ENCODE peak calls at places on chromosome 20, in ten cellular contexts. One of them, this sample, is unnamed.

GRCh38 chr20:60477958-60478357 is 519.7 kb downstream of the CDH26 start:
- DNase-seq in PC-3: no peak
- DNase-seq in mesendoderm: no peak
- DNase-seq in neural progenitor cell: no peak
- DNase-seq in mammary epithelial cell: no peak
- DNase-seq in HCT116: no peak
- DNase-seq in fibroblast of lung: no peak
- DNase-seq in H9: no peak
- DNase-seq in GM23248: no peak
- DNase-seq in astrocyte: no peak
- DNase-seq in this sample: no peak

GRCh38 chr20:31674895-31675827 is 37.4 kb downstream of the COX4I2 start:
- DNase-seq in PC-3: peak; percentile 86
- DNase-seq in mesendoderm: peak; percentile 39
- DNase-seq in neural progenitor cell: no peak
- DNase-seq in mammary epithelial cell: peak; percentile 78
- DNase-seq in HCT116: no peak
- DNase-seq in fibroblast of lung: peak; percentile 75
- DNase-seq in H9: no peak
- DNase-seq in GM23248: peak; percentile 75
- DNase-seq in astrocyte: peak; percentile 85
- DNase-seq in this sample: peak; percentile 95

GRCh38 chr20:46174469-46175126 is 56.5 kb downstream of the CD40 start:
- DNase-seq in PC-3: peak; percentile 54
- DNase-seq in mesendoderm: peak; percentile 88
- DNase-seq in neural progenitor cell: peak; percentile 94
- DNase-seq in mammary epithelial cell: peak; percentile 30
- DNase-seq in HCT116: peak; percentile 13
- DNase-seq in fibroblast of lung: peak; percentile 48
- DNase-seq in H9: peak; percentile 89
- DNase-seq in GM23248: peak; percentile 68
- DNase-seq in astrocyte: peak; percentile 3
- DNase-seq in this sample: no peak

GRCh38 chr20:41047279-41047974 is 18.8 kb downstream of the TOP1 start:
- DNase-seq in PC-3: no peak
- DNase-seq in mesendoderm: peak; percentile 69
- DNase-seq in neural progenitor cell: peak; percentile 20
- DNase-seq in mammary epithelial cell: no peak
- DNase-seq in HCT116: no peak
- DNase-seq in fibroblast of lung: no peak
- DNase-seq in H9: no peak
- DNase-seq in GM23248: peak; percentile 16
- DNase-seq in astrocyte: no peak
- DNase-seq in this sample: no peak

GRCh38 chr20:37267684-37268313 is 6.2 kb upstream of the GHRH start:
- DNase-seq in PC-3: no peak
- DNase-seq in mesendoderm: no peak
- DNase-seq in neural progenitor cell: peak; percentile 72
- DNase-seq in mammary epithelial cell: no peak
- DNase-seq in HCT116: no peak
- DNase-seq in fibroblast of lung: no peak
- DNase-seq in H9: peak; percentile 66
- DNase-seq in GM23248: no peak
- DNase-seq in astrocyte: no peak
- DNase-seq in this sample: no peak

GRCh38 chr20:6178537-6178936 is 55.7 kb upstream of the FERMT1 start:
- DNase-seq in PC-3: peak; percentile 72
- DNase-seq in mesendoderm: peak; percentile 54
- DNase-seq in neural progenitor cell: peak; percentile 44
- DNase-seq in mammary epithelial cell: peak; percentile 32
- DNase-seq in HCT116: peak; percentile 22
- DNase-seq in fibroblast of lung: peak; percentile 66
- DNase-seq in H9: no peak
- DNase-seq in GM23248: peak; percentile 47
- DNase-seq in astrocyte: peak; percentile 18
- DNase-seq in this sample: no peak

GRCh38 chr20:4546786-4547185 is 174.9 kb upstream of the PRND start:
- DNase-seq in PC-3: peak; percentile 97
- DNase-seq in mesendoderm: no peak
- DNase-seq in neural progenitor cell: no peak
- DNase-seq in mammary epithelial cell: peak; percentile 79
- DNase-seq in HCT116: peak; percentile 65
- DNase-seq in fibroblast of lung: peak; percentile 80
- DNase-seq in H9: no peak
- DNase-seq in GM23248: peak; percentile 87
- DNase-seq in astrocyte: peak; percentile 91
- DNase-seq in this sample: no peak

GRCh38 chr20:25493748-25494505 is 86.5 kb downstream of the GINS1 start:
- DNase-seq in PC-3: no peak
- DNase-seq in mesendoderm: no peak
- DNase-seq in neural progenitor cell: no peak
- DNase-seq in mammary epithelial cell: no peak
- DNase-seq in HCT116: no peak
- DNase-seq in fibroblast of lung: no peak
- DNase-seq in H9: no peak
- DNase-seq in GM23248: no peak
- DNase-seq in astrocyte: no peak
- DNase-seq in this sample: no peak

GRCh38 chr20:14336667-14337066 is 745 bp downstream of the FLRT3 start:
- DNase-seq in PC-3: peak; percentile 63
- DNase-seq in mesendoderm: peak; percentile 62
- DNase-seq in neural progenitor cell: peak; percentile 52
- DNase-seq in mammary epithelial cell: peak; percentile 43
- DNase-seq in HCT116: no peak
- DNase-seq in fibroblast of lung: peak; percentile 37
- DNase-seq in H9: no peak
- DNase-seq in GM23248: peak; percentile 48
- DNase-seq in astrocyte: peak; percentile 3
- DNase-seq in this sample: no peak

DNA sequence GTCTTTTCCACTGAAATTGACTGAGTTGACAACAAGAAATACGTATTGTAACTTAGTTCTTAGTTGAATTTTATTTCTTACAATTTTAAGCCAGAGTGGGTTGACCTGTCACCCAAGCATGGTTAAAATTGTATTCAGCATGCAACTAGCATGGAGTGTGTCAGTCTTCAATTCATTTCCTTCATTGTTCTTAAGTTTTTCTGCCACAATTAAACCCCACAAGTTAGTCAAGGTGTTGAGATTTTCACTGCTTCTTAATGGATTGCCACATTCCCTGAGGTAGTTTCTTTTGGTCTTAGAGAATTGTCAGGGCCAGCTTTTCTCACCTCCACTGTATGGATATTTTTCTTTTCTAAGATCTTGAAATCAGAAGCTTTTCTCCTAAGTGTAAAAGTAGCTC is 2.1 kb downstream of the PTPN1 start:
- DNase-seq in PC-3: no peak
- DNase-seq in mesendoderm: peak; percentile 65
- DNase-seq in neural progenitor cell: no peak
- DNase-seq in mammary epithelial cell: no peak
- DNase-seq in HCT116: no peak
- DNase-seq in fibroblast of lung: no peak
- DNase-seq in H9: no peak
- DNase-seq in GM23248: no peak
- DNase-seq in astrocyte: no peak
- DNase-seq in this sample: no peak
- H3K79me2 ChIP-seq in PC-3: peaks cover 72% of the 10 kb centered on the region
- H3K79me2 ChIP-seq in mesendoderm: peaks cover 39% of the 10 kb centered on the region
- H3K79me2 ChIP-seq in neural progenitor cell: peaks cover 70% of the 10 kb centered on the region
- H3K79me2 ChIP-seq in mammary epithelial cell: peaks cover 72% of the 10 kb centered on the region
- H3K79me2 ChIP-seq in HCT116: peaks cover 71% of the 10 kb centered on the region
- H3K79me2 ChIP-seq in fibroblast of lung: peaks cover 71% of the 10 kb centered on the region
- H3K79me2 ChIP-seq in H9: peaks cover 16% of the 10 kb centered on the region
- H3K79me2 ChIP-seq in GM23248: peaks cover 71% of the 10 kb centered on the region
- H3K79me2 ChIP-seq in astrocyte: peaks cover 72% of the 10 kb centered on the region
- H3K79me2 ChIP-seq in this sample: peaks cover 69% of the 10 kb centered on the region

GRCh38 chr20:44468044-44468782 is 7.5 kb upstream of the TTPAL start:
- DNase-seq in PC-3: no peak
- DNase-seq in mesendoderm: no peak
- DNase-seq in neural progenitor cell: no peak
- DNase-seq in mammary epithelial cell: no peak
- DNase-seq in HCT116: no peak
- DNase-seq in fibroblast of lung: no peak
- DNase-seq in H9: no peak
- DNase-seq in GM23248: no peak
- DNase-seq in astrocyte: no peak
- DNase-seq in this sample: no peak

GRCh38 chr20:44464514-44464913 is 11.2 kb upstream of the TTPAL start:
- DNase-seq in PC-3: peak; percentile 85
- DNase-seq in mesendoderm: no peak
- DNase-seq in neural progenitor cell: no peak
- DNase-seq in mammary epithelial cell: peak; percentile 35
- DNase-seq in HCT116: no peak
- DNase-seq in fibroblast of lung: no peak
- DNase-seq in H9: no peak
- DNase-seq in GM23248: peak; percentile 28
- DNase-seq in astrocyte: no peak
- DNase-seq in this sample: no peak

GRCh38 chr20:44465001-44465560 is 10.6 kb upstream of the TTPAL start:
- DNase-seq in PC-3: peak; percentile 73
- DNase-seq in mesendoderm: no peak
- DNase-seq in neural progenitor cell: no peak
- DNase-seq in mammary epithelial cell: peak; percentile 53
- DNase-seq in HCT116: no peak
- DNase-seq in fibroblast of lung: no peak
- DNase-seq in H9: no peak
- DNase-seq in GM23248: no peak
- DNase-seq in astrocyte: no peak
- DNase-seq in this sample: no peak

GRCh38 chr20:44470327-44470726 is 5.3 kb upstream of the TTPAL start:
- DNase-seq in PC-3: no peak
- DNase-seq in mesendoderm: no peak
- DNase-seq in neural progenitor cell: no peak
- DNase-seq in mammary epithelial cell: no peak
- DNase-seq in HCT116: no peak
- DNase-seq in fibroblast of lung: no peak
- DNase-seq in H9: no peak
- DNase-seq in GM23248: no peak
- DNase-seq in astrocyte: no peak
- DNase-seq in this sample: no peak

GRCh38 chr20:44467289-44467883 is 8.3 kb upstream of the TTPAL start:
- DNase-seq in PC-3: no peak
- DNase-seq in mesendoderm: no peak
- DNase-seq in neural progenitor cell: peak; percentile 21
- DNase-seq in mammary epithelial cell: peak; percentile 63
- DNase-seq in HCT116: no peak
- DNase-seq in fibroblast of lung: peak; percentile 89
- DNase-seq in H9: no peak
- DNase-seq in GM23248: no peak
- DNase-seq in astrocyte: no peak
- DNase-seq in this sample: no peak
- H3K9ac ChIP-seq in PC-3: no peak overlapping the region
- H3K9ac ChIP-seq in mesendoderm: no peak overlapping the region
- H3K9ac ChIP-seq in neural progenitor cell: no peak overlapping the region
- H3K9ac ChIP-seq in mammary epithelial cell: no peak overlapping the region
- H3K9ac ChIP-seq in HCT116: no peak overlapping the region
- H3K9ac ChIP-seq in fibroblast of lung: no peak overlapping the region
- H3K9ac ChIP-seq in H9: no peak overlapping the region
- H3K9ac ChIP-seq in GM23248: no peak overlapping the region
- H3K9ac ChIP-seq in astrocyte: no peak overlapping the region
- H3K9ac ChIP-seq in this sample: no peak overlapping the region

GRCh38 chr20:47281376-47281775 is 75.1 kb downstream of the ZMYND8 start:
- DNase-seq in PC-3: no peak
- DNase-seq in mesendoderm: no peak
- DNase-seq in neural progenitor cell: no peak
- DNase-seq in mammary epithelial cell: no peak
- DNase-seq in HCT116: no peak
- DNase-seq in fibroblast of lung: no peak
- DNase-seq in H9: no peak
- DNase-seq in GM23248: no peak
- DNase-seq in astrocyte: no peak
- DNase-seq in this sample: no peak

GRCh38 chr20:47285189-47285588 is 71.3 kb downstream of the ZMYND8 start:
- DNase-seq in PC-3: no peak
- DNase-seq in mesendoderm: no peak
- DNase-seq in neural progenitor cell: no peak
- DNase-seq in mammary epithelial cell: no peak
- DNase-seq in HCT116: no peak
- DNase-seq in fibroblast of lung: no peak
- DNase-seq in H9: no peak
- DNase-seq in GM23248: no peak
- DNase-seq in astrocyte: no peak
- DNase-seq in this sample: no peak

GRCh38 chr20:47284373-47284772 is 72.1 kb downstream of the ZMYND8 start:
- DNase-seq in PC-3: no peak
- DNase-seq in mesendoderm: no peak
- DNase-seq in neural progenitor cell: no peak
- DNase-seq in mammary epithelial cell: no peak
- DNase-seq in HCT116: no peak
- DNase-seq in fibroblast of lung: no peak
- DNase-seq in H9: no peak
- DNase-seq in GM23248: no peak
- DNase-seq in astrocyte: no peak
- DNase-seq in this sample: no peak

GRCh38 chr20:47282864-47283263 is 73.6 kb downstream of the ZMYND8 start:
- DNase-seq in PC-3: no peak
- DNase-seq in mesendoderm: no peak
- DNase-seq in neural progenitor cell: no peak
- DNase-seq in mammary epithelial cell: no peak
- DNase-seq in HCT116: no peak
- DNase-seq in fibroblast of lung: no peak
- DNase-seq in H9: no peak
- DNase-seq in GM23248: no peak
- DNase-seq in astrocyte: no peak
- DNase-seq in this sample: no peak

GRCh38 chr20:47283411-47283810 is 73.1 kb downstream of the ZMYND8 start:
- DNase-seq in PC-3: no peak
- DNase-seq in mesendoderm: no peak
- DNase-seq in neural progenitor cell: no peak
- DNase-seq in mammary epithelial cell: no peak
- DNase-seq in HCT116: no peak
- DNase-seq in fibroblast of lung: no peak
- DNase-seq in H9: no peak
- DNase-seq in GM23248: no peak
- DNase-seq in astrocyte: peak; percentile 49
- DNase-seq in this sample: no peak
- H3K79me2 ChIP-seq in PC-3: no peaks in the 10 kb centered on the region
- H3K79me2 ChIP-seq in mesendoderm: no peaks in the 10 kb centered on the region
- H3K79me2 ChIP-seq in neural progenitor cell: peaks cover 50% of the 10 kb centered on the region
- H3K79me2 ChIP-seq in mammary epithelial cell: peaks cover 9% of the 10 kb centered on the region
- H3K79me2 ChIP-seq in HCT116: no peaks in the 10 kb centered on the region
- H3K79me2 ChIP-seq in fibroblast of lung: no peaks in the 10 kb centered on the region
- H3K79me2 ChIP-seq in H9: no peaks in the 10 kb centered on the region
- H3K79me2 ChIP-seq in GM23248: peaks cover 14% of the 10 kb centered on the region
- H3K79me2 ChIP-seq in astrocyte: no peaks in the 10 kb centered on the region
- H3K79me2 ChIP-seq in this sample: no peaks in the 10 kb centered on the region

DNA sequence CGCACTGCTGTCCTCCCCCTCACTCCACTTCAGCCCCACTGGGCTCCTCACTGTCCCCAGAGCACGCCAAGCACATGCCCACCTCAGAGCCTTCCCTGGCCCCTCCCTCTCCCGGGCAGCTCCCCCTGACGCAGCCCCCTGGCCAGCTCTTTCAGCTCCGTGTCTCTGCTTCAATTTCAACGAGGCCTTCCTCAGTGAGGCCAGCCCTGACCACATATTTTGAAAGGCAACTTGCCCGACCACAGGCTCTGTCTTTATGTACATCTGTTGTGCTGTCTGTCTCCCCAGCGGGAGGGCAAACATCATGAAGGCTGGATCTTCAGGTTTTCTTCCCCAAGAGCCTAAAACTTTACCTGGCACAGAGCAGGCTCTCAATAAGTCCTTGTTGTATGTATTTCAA is 44.6 kb downstream of the JPH2 start:
- DNase-seq in PC-3: no peak
- DNase-seq in mesendoderm: no peak
- DNase-seq in neural progenitor cell: no peak
- DNase-seq in mammary epithelial cell: no peak
- DNase-seq in HCT116: no peak
- DNase-seq in fibroblast of lung: peak; percentile 7
- DNase-seq in H9: no peak
- DNase-seq in GM23248: peak; percentile 46
- DNase-seq in astrocyte: peak; percentile 76
- DNase-seq in this sample: no peak
- H3K9ac ChIP-seq in PC-3: no peak overlapping the region
- H3K9ac ChIP-seq in mesendoderm: no peak overlapping the region
- H3K9ac ChIP-seq in neural progenitor cell: no peak overlapping the region
- H3K9ac ChIP-seq in mammary epithelial cell: no peak overlapping the region
- H3K9ac ChIP-seq in HCT116: no peak overlapping the region
- H3K9ac ChIP-seq in fibroblast of lung: no peak overlapping the region
- H3K9ac ChIP-seq in H9: no peak overlapping the region
- H3K9ac ChIP-seq in GM23248: no peak overlapping the region
- H3K9ac ChIP-seq in astrocyte: no peak overlapping the region
- H3K9ac ChIP-seq in this sample: no peak overlapping the region